ENCODE peak calls at places on chromosomes 11 and 22, in nine cellular contexts. One of them, this sample, is unnamed.

GRCh38 chr11:9566561-9567063 is 6.9 kb upstream of the WEE1 start:
- DNase-seq in fibroblast of lung: peak
- DNase-seq in OCI-LY7: no peak
- DNase-seq in SJSA1: no peak
- DNase-seq in right lobe of liver: no peak
- DNase-seq in vagina: no peak
- DNase-seq in suprapubic skin: no peak
- DNase-seq in lower lobe of right lung: no peak
- DNase-seq in CD8-positive, alpha-beta T cell: no peak
- DNase-seq in this sample: no peak

GRCh38 chr11:46778416-46778815 is 59.4 kb downstream of the F2 start:
- DNase-seq in fibroblast of lung: no peak
- DNase-seq in OCI-LY7: no peak
- DNase-seq in SJSA1: no peak
- DNase-seq in right lobe of liver: no peak
- DNase-seq in vagina: no peak
- DNase-seq in suprapubic skin: no peak
- DNase-seq in lower lobe of right lung: no peak
- DNase-seq in CD8-positive, alpha-beta T cell: no peak
- DNase-seq in this sample: no peak

GRCh38 chr11:73402834-73403185 is 26.6 kb downstream of the RELT start:
- DNase-seq in fibroblast of lung: no peak
- DNase-seq in OCI-LY7: peak
- DNase-seq in SJSA1: no peak
- DNase-seq in right lobe of liver: no peak
- DNase-seq in vagina: no peak
- DNase-seq in suprapubic skin: no peak
- DNase-seq in lower lobe of right lung: no peak
- DNase-seq in CD8-positive, alpha-beta T cell: no peak
- DNase-seq in this sample: peak

GRCh38 chr22:36641902-36642640 is 61.5 kb downstream of the CACNG2 start:
- DNase-seq in fibroblast of lung: peak
- DNase-seq in OCI-LY7: no peak
- DNase-seq in SJSA1: no peak
- DNase-seq in right lobe of liver: no peak
- DNase-seq in vagina: no peak
- DNase-seq in suprapubic skin: no peak
- DNase-seq in lower lobe of right lung: no peak
- DNase-seq in CD8-positive, alpha-beta T cell: no peak
- DNase-seq in this sample: no peak

GRCh38 chr11:71447791-71448256 is 369 bp downstream of the DHCR7 start:
- DNase-seq in fibroblast of lung: peak
- DNase-seq in OCI-LY7: peak
- DNase-seq in SJSA1: no peak
- DNase-seq in right lobe of liver: no peak
- DNase-seq in vagina: no peak
- DNase-seq in suprapubic skin: no peak
- DNase-seq in lower lobe of right lung: no peak
- DNase-seq in CD8-positive, alpha-beta T cell: peak
- DNase-seq in this sample: peak

GRCh38 chr11:88377151-88377550 is 39.6 kb upstream of the CTSC start:
- DNase-seq in fibroblast of lung: peak
- DNase-seq in OCI-LY7: no peak
- DNase-seq in SJSA1: no peak
- DNase-seq in right lobe of liver: no peak
- DNase-seq in vagina: no peak
- DNase-seq in suprapubic skin: no peak
- DNase-seq in lower lobe of right lung: no peak
- DNase-seq in CD8-positive, alpha-beta T cell: no peak
- DNase-seq in this sample: no peak

GRCh38 chr22:29065468-29066190 is 4.0 kb upstream of the C22orf31 start:
- DNase-seq in fibroblast of lung: no peak
- DNase-seq in OCI-LY7: no peak
- DNase-seq in SJSA1: no peak
- DNase-seq in right lobe of liver: no peak
- DNase-seq in vagina: no peak
- DNase-seq in suprapubic skin: peak
- DNase-seq in lower lobe of right lung: no peak
- DNase-seq in CD8-positive, alpha-beta T cell: no peak
- DNase-seq in this sample: no peak

GRCh38 chr11:20011294-20011951 is 148.9 kb downstream of the DBX1 start:
- DNase-seq in fibroblast of lung: peak
- DNase-seq in OCI-LY7: no peak
- DNase-seq in SJSA1: no peak
- DNase-seq in right lobe of liver: no peak
- DNase-seq in vagina: no peak
- DNase-seq in suprapubic skin: no peak
- DNase-seq in lower lobe of right lung: no peak
- DNase-seq in CD8-positive, alpha-beta T cell: no peak
- DNase-seq in this sample: peak

GRCh38 chr22:32558681-32559355 is 84.2 kb downstream of the FBXO7 start:
- DNase-seq in fibroblast of lung: peak
- DNase-seq in OCI-LY7: no peak
- DNase-seq in SJSA1: peak
- DNase-seq in right lobe of liver: peak
- DNase-seq in vagina: no peak
- DNase-seq in suprapubic skin: peak
- DNase-seq in lower lobe of right lung: no peak
- DNase-seq in CD8-positive, alpha-beta T cell: no peak
- DNase-seq in this sample: no peak

GRCh38 chr11:43943931-43944751 is 1.7 kb downstream of the C11orf96 start:
- DNase-seq in fibroblast of lung: peak
- DNase-seq in OCI-LY7: no peak
- DNase-seq in SJSA1: peak
- DNase-seq in right lobe of liver: peak
- DNase-seq in vagina: no peak
- DNase-seq in suprapubic skin: no peak
- DNase-seq in lower lobe of right lung: peak
- DNase-seq in CD8-positive, alpha-beta T cell: no peak
- DNase-seq in this sample: no peak

DNA sequence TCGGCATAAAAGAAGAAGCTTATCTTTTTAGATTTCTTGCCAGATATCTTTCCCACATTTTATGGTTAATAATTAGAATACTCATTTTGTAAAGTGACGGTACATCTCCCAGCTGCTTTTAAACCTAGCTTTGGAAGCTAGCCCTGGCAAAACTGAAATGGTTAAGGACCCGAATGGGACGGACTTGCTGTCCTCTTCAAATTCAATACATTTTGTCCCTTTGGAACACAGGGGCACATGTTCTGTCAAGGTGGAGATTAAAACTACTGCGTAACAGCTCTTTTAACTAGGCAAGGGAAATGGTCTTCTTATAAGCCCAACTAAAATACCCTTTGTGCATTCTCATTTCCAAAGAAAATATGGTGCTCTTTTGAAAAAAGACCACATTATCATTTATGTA is 185.9 kb downstream of the SOX6 start:
- DNase-seq in fibroblast of lung: no peak
- DNase-seq in OCI-LY7: no peak
- DNase-seq in SJSA1: no peak
- DNase-seq in right lobe of liver: no peak
- DNase-seq in vagina: no peak
- DNase-seq in suprapubic skin: no peak
- DNase-seq in lower lobe of right lung: no peak
- DNase-seq in CD8-positive, alpha-beta T cell: no peak
- DNase-seq in this sample: no peak
- H3K4me3 ChIP-seq in fibroblast of lung: no peak
- H3K4me3 ChIP-seq in OCI-LY7: no peak
- H3K4me3 ChIP-seq in SJSA1: no peak
- H3K4me3 ChIP-seq in right lobe of liver: no peak
- H3K4me3 ChIP-seq in vagina: no peak
- H3K4me3 ChIP-seq in suprapubic skin: no peak
- H3K4me3 ChIP-seq in lower lobe of right lung: no peak
- H3K4me3 ChIP-seq in CD8-positive, alpha-beta T cell: no peak
- H3K4me3 ChIP-seq in this sample: no peak

GRCh38 chr22:17566776-17567175 is 3.5 kb downstream of the SLC25A18 start:
- DNase-seq in fibroblast of lung: no peak
- DNase-seq in OCI-LY7: no peak
- DNase-seq in SJSA1: no peak
- DNase-seq in right lobe of liver: no peak
- DNase-seq in vagina: no peak
- DNase-seq in suprapubic skin: no peak
- DNase-seq in lower lobe of right lung: no peak
- DNase-seq in CD8-positive, alpha-beta T cell: no peak
- DNase-seq in this sample: no peak

GRCh38 chr22:17565986-17566687 is 2.8 kb downstream of the SLC25A18 start:
- DNase-seq in fibroblast of lung: no peak
- DNase-seq in OCI-LY7: no peak
- DNase-seq in SJSA1: no peak
- DNase-seq in right lobe of liver: no peak
- DNase-seq in vagina: no peak
- DNase-seq in suprapubic skin: no peak
- DNase-seq in lower lobe of right lung: no peak
- DNase-seq in CD8-positive, alpha-beta T cell: no peak
- DNase-seq in this sample: no peak

GRCh38 chr22:17570851-17571631 is 7.7 kb downstream of the SLC25A18 start:
- DNase-seq in fibroblast of lung: peak
- DNase-seq in OCI-LY7: no peak
- DNase-seq in SJSA1: no peak
- DNase-seq in right lobe of liver: peak
- DNase-seq in vagina: peak
- DNase-seq in suprapubic skin: peak
- DNase-seq in lower lobe of right lung: peak
- DNase-seq in CD8-positive, alpha-beta T cell: no peak
- DNase-seq in this sample: no peak

GRCh38 chr22:17575151-17575550 is 11.9 kb downstream of the SLC25A18 start:
- DNase-seq in fibroblast of lung: peak
- DNase-seq in OCI-LY7: no peak
- DNase-seq in SJSA1: no peak
- DNase-seq in right lobe of liver: no peak
- DNase-seq in vagina: no peak
- DNase-seq in suprapubic skin: no peak
- DNase-seq in lower lobe of right lung: no peak
- DNase-seq in CD8-positive, alpha-beta T cell: no peak
- DNase-seq in this sample: no peak

GRCh38 chr22:17569971-17570511 is 6.7 kb downstream of the SLC25A18 start:
- DNase-seq in fibroblast of lung: peak
- DNase-seq in OCI-LY7: no peak
- DNase-seq in SJSA1: no peak
- DNase-seq in right lobe of liver: no peak
- DNase-seq in vagina: peak
- DNase-seq in suprapubic skin: no peak
- DNase-seq in lower lobe of right lung: no peak
- DNase-seq in CD8-positive, alpha-beta T cell: no peak
- DNase-seq in this sample: no peak
- H3K27ac ChIP-seq in fibroblast of lung: no peak
- H3K27ac ChIP-seq in OCI-LY7: no peak
- H3K27ac ChIP-seq in SJSA1: no peak
- H3K27ac ChIP-seq in right lobe of liver: peak
- H3K27ac ChIP-seq in vagina: peak
- H3K27ac ChIP-seq in suprapubic skin: peak
- H3K27ac ChIP-seq in lower lobe of right lung: peak
- H3K27ac ChIP-seq in CD8-positive, alpha-beta T cell: no peak
- H3K27ac ChIP-seq in this sample: no peak

GRCh38 chr22:42768385-42769035 is 47.8 kb upstream of the A4GALT start:
- DNase-seq in fibroblast of lung: no peak
- DNase-seq in OCI-LY7: no peak
- DNase-seq in SJSA1: no peak
- DNase-seq in right lobe of liver: no peak
- DNase-seq in vagina: no peak
- DNase-seq in suprapubic skin: no peak
- DNase-seq in lower lobe of right lung: no peak
- DNase-seq in CD8-positive, alpha-beta T cell: no peak
- DNase-seq in this sample: no peak

GRCh38 chr22:42769238-42769573 is 48.5 kb upstream of the A4GALT start:
- DNase-seq in fibroblast of lung: no peak
- DNase-seq in OCI-LY7: no peak
- DNase-seq in SJSA1: no peak
- DNase-seq in right lobe of liver: no peak
- DNase-seq in vagina: no peak
- DNase-seq in suprapubic skin: no peak
- DNase-seq in lower lobe of right lung: no peak
- DNase-seq in CD8-positive, alpha-beta T cell: no peak
- DNase-seq in this sample: no peak

GRCh38 chr22:42770941-42771647 is 50.4 kb upstream of the A4GALT start:
- DNase-seq in fibroblast of lung: no peak
- DNase-seq in OCI-LY7: peak
- DNase-seq in SJSA1: no peak
- DNase-seq in right lobe of liver: no peak
- DNase-seq in vagina: no peak
- DNase-seq in suprapubic skin: no peak
- DNase-seq in lower lobe of right lung: no peak
- DNase-seq in CD8-positive, alpha-beta T cell: no peak
- DNase-seq in this sample: peak

GRCh38 chr22:42770448-42770726 is 49.7 kb upstream of the A4GALT start:
- DNase-seq in fibroblast of lung: no peak
- DNase-seq in OCI-LY7: no peak
- DNase-seq in SJSA1: no peak
- DNase-seq in right lobe of liver: no peak
- DNase-seq in vagina: no peak
- DNase-seq in suprapubic skin: no peak
- DNase-seq in lower lobe of right lung: no peak
- DNase-seq in CD8-positive, alpha-beta T cell: no peak
- DNase-seq in this sample: peak

DNA sequence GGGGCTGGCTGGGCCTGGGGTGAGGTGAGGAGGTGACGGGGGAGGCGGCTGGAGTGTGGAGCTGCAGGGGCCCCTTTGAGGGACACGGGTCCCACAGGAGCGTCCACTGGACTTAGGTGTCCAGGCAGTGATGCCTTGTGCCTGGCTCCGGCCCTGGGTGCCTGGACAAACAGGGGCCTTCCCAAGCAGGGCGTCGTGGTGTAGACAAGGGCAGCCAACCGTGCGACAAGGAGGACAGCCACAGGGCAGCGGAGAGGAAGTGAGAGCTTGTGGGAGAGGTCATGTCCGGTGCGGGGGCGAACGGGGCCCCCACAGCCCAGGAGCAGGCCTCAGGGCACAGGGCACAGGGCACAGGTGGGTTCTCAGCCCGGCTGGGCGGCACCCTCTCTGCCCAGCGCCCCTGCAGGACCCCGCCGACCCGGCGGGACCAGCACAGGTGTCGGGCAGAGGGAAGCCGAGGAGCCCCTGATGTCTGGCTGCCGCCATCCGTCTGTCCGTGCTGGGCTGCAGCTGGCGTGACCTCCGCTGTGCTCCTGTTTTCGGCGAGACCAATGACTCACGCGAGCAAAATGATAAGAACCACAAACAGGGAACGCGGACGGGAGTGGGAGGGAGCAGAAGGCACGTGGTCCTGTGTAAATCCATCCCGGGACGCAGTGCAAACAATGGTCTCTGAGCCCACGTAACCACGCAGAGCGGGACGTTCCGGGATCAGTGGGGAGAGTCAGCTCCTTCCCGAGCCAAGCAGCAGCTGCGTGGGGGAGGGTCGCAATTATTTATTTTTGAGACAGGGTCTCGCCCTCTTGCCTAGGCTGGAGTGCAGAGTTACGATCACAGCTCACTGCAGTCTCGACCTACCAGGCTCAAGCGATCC is 49.1 kb upstream of the A4GALT start:
- DNase-seq in fibroblast of lung: peak
- DNase-seq in OCI-LY7: peak
- DNase-seq in SJSA1: peak
- DNase-seq in right lobe of liver: peak
- DNase-seq in vagina: no peak
- DNase-seq in suprapubic skin: no peak
- DNase-seq in lower lobe of right lung: peak
- DNase-seq in CD8-positive, alpha-beta T cell: no peak
- DNase-seq in this sample: peak
- H3K4me3 ChIP-seq in fibroblast of lung: no peak
- H3K4me3 ChIP-seq in OCI-LY7: peak
- H3K4me3 ChIP-seq in SJSA1: no peak
- H3K4me3 ChIP-seq in right lobe of liver: no peak
- H3K4me3 ChIP-seq in vagina: peak
- H3K4me3 ChIP-seq in suprapubic skin: no peak
- H3K4me3 ChIP-seq in lower lobe of right lung: peak
- H3K4me3 ChIP-seq in CD8-positive, alpha-beta T cell: no peak
- H3K4me3 ChIP-seq in this sample: no peak

GRCh38 chr22:24982301-24983056 is 30.0 kb downstream of the KIAA1671 start:
- DNase-seq in fibroblast of lung: peak
- DNase-seq in OCI-LY7: no peak
- DNase-seq in SJSA1: no peak
- DNase-seq in right lobe of liver: no peak
- DNase-seq in vagina: no peak
- DNase-seq in suprapubic skin: no peak
- DNase-seq in lower lobe of right lung: no peak
- DNase-seq in CD8-positive, alpha-beta T cell: no peak
- DNase-seq in this sample: no peak
- H3K27ac ChIP-seq in fibroblast of lung: no peak
- H3K27ac ChIP-seq in OCI-LY7: no peak
- H3K27ac ChIP-seq in SJSA1: no peak
- H3K27ac ChIP-seq in right lobe of liver: peak
- H3K27ac ChIP-seq in vagina: peak
- H3K27ac ChIP-seq in suprapubic skin: peak
- H3K27ac ChIP-seq in lower lobe of right lung: peak
- H3K27ac ChIP-seq in CD8-positive, alpha-beta T cell: no peak
- H3K27ac ChIP-seq in this sample: no peak

This sample was measured in Karpas-422.